ENCODE peak calls at places on chromosomes 13 and 19, in six cellular contexts. J, O, I, D, X and V are unnamed samples.
A peak's percentile ranks its signal among the peaks of the same experiment; 100 is the strongest.

GRCh38 chr19:11339254-11340098 is at the start of gene RAB3D:
- DNase-seq in O (peak; percentile 92), J (peak; percentile 61), D (peak; percentile 95), X (peak; percentile 85), I (peak; percentile 84), V (peak; percentile 62)

GRCh38 chr13:79988573-79988972 is 352.4 kb downstream of the SPRY2 start:
- DNase-seq in I (no peak), O (no peak), X (no peak), D (no peak), J (no peak), V (no peak)

GRCh38 chr13:45007823-45008222 is 18.5 kb downstream of the GPALPP1 start:
- DNase-seq in J (no peak), O (no peak), D (no peak), I (no peak), X (no peak), V (no peak)

GRCh38 chr19:42280761-42281174 is 11.7 kb downstream of the CIC start:
- DNase-seq in O (no peak), I (no peak), D (no peak), X (no peak), J (no peak), V (no peak)

GRCh38 chr19:3625996-3626472 is 556 bp downstream of the CACTIN start:
- DNase-seq in O (no peak), I (no peak), D (no peak), J (no peak), X (no peak), V (no peak)

GRCh38 chr19:10419200-10419645 is 1.1 kb upstream of the PDE4A start:
- DNase-seq in D (peak; percentile 62), X (no peak), J (no peak), I (no peak), O (no peak), V (peak; percentile 65)

GRCh38 chr19:54889566-54889965 is 15.5 kb downstream of the FCAR start:
- DNase-seq in D (no peak), J (no peak), O (no peak), X (no peak), I (no peak), V (no peak)

GRCh38 chr13:31518666-31519065 is 220.7 kb upstream of the RXFP2 start:
- DNase-seq in D (no peak), J (no peak), I (no peak), X (no peak), O (no peak), V (no peak)

GRCh38 chr13:109100705-109101104 is 471.3 kb downstream of the MYO16 start:
- DNase-seq in X (no peak), J (no peak), I (no peak), O (no peak), D (no peak), V (no peak)

GRCh38 chr19:35528218-35529038 is at the start of gene SBSN:
- DNase-seq in J (no peak), I (no peak), X (no peak), O (no peak), D (no peak), V (no peak)

GRCh38 chr19:46289724-46290619 is 6.9 kb upstream of the HIF3A start:
- DNase-seq in D (no peak), O (no peak), X (no peak), I (no peak), J (no peak), V (no peak)

GRCh38 chr13:41905600-41906254 is 55.2 kb downstream of the VWA8 start:
- DNase-seq in O (no peak), X (no peak), J (no peak), I (peak; percentile 9), D (no peak), V (no peak)

GRCh38 chr19:8601796-8602195 is 8.7 kb downstream of the ADAMTS10 start:
- DNase-seq in J (no peak), X (no peak), D (no peak), I (no peak), O (no peak), V (no peak)

GRCh38 chr13:112634102-112634501 is 46.1 kb upstream of the TUBGCP3 start:
- DNase-seq in D (no peak), X (no peak), J (no peak), O (no peak), I (no peak), V (no peak)

GRCh38 chr13:32838985-32839384 is 177.2 kb upstream of the KL start:
- DNase-seq in I (peak; percentile 14), X (no peak), O (peak; percentile 40), D (no peak), J (no peak), V (no peak)

GRCh38 chr13:57787058-57787791 is 155.7 kb downstream of the PCDH17 start:
- DNase-seq in X (no peak), D (peak; percentile 46), I (no peak), J (no peak), O (no peak), V (no peak)

GRCh38 chr13:22403144-22403543 is 732.3 kb downstream of the FGF9 start:
- DNase-seq in D (no peak), O (no peak), I (no peak), X (no peak), J (no peak), V (no peak)

GRCh38 chr13:27728271-27728670 is 64.0 kb upstream of the GSX1 start:
- DNase-seq in I (no peak), O (no peak), J (no peak), X (no peak), D (peak; percentile 64), V (no peak)

GRCh38 chr13:99980201-99981114 is 1.1 kb upstream of the ZIC2 start:
- DNase-seq in D (peak; percentile 93), J (peak; percentile 45), X (peak; percentile 45), I (peak; percentile 64), O (no peak), V (no peak)

GRCh38 chr13:30448441-30448840 is 17.3 kb downstream of the HMGB1 start:
- DNase-seq in J (no peak), O (no peak), D (no peak), I (no peak), X (no peak), V (no peak)

GRCh38 chr19:18308948-18309325 is 13.9 kb downstream of the LSM4 start:
- DNase-seq in D (no peak), O (no peak), J (no peak), I (no peak), X (no peak), V (no peak)

GRCh38 chr13:74867460-74867859 is 614.5 kb downstream of the TBC1D4 start:
- DNase-seq in I (no peak), X (no peak), D (no peak), O (no peak), J (no peak), V (no peak)

GRCh38 chr19:44775676-44776240 is 1.9 kb upstream of the CBLC start:
- DNase-seq in D (no peak), J (no peak), I (no peak), O (no peak), X (no peak), V (no peak)

GRCh38 chr13:42007844-42008243 is 40.6 kb upstream of the DGKH start:
- DNase-seq in X (no peak), J (no peak), O (no peak), D (no peak), I (no peak), V (no peak)

GRCh38 chr13:84400711-84401110 is 518.4 kb upstream of the SLITRK1 start:
- DNase-seq in D (no peak), O (no peak), I (no peak), J (no peak), X (no peak), V (no peak)

GRCh38 chr19:13689050-13689449 is 75.3 kb upstream of the MRI1 start:
- DNase-seq in J (no peak), D (peak; percentile 54), X (no peak), I (peak; percentile 11), O (no peak), V (no peak)

GRCh38 chr19:10625762-10626138 is 397 bp downstream of the SLC44A2 start:
- DNase-seq in J (no peak), O (no peak), X (no peak), I (no peak), D (no peak), V (no peak)

GRCh38 chr19:31262673-31263308 is 86.4 kb downstream of the TSHZ3 start:
- DNase-seq in D (peak; percentile 29), X (no peak), J (no peak), O (no peak), I (no peak), V (no peak)

GRCh38 chr19:7658219-7658686 is 10.6 kb upstream of the RETN start:
- DNase-seq in O (peak; percentile 94), J (peak; percentile 44), I (peak; percentile 80), X (no peak), D (no peak), V (no peak)

GRCh38 chr13:97109256-97109655 is 112.9 kb upstream of the MBNL2 start:
- DNase-seq in J (no peak), D (no peak), I (no peak), O (no peak), X (no peak), V (no peak)

GRCh38 chr19:40298026-40298425 is 12.9 kb upstream of the AKT2 start:
- DNase-seq in I (no peak), J (no peak), O (no peak), X (no peak), D (no peak), V (no peak)

GRCh38 chr19:52786078-52786463 is 520 bp downstream of the ZNF600 start:
- DNase-seq in X (peak; percentile 12), O (no peak), D (peak; percentile 52), J (no peak), I (no peak), V (no peak)

GRCh38 chr19:57803594-57804325 is 11.0 kb downstream of the ZNF552 start:
- DNase-seq in J (no peak), O (no peak), I (peak; percentile 20), X (peak; percentile 34), D (peak; percentile 86), V (no peak)

GRCh38 chr19:42313096-42313839 is at the start of gene TMEM145:
- DNase-seq in D (peak; percentile 76), O (no peak), I (peak; percentile 64), X (peak; percentile 45), J (no peak), V (no peak)

GRCh38 chr19:53906211-53907192 is 2.6 kb upstream of the CACNG7 start:
- DNase-seq in X (peak; percentile 43), J (peak; percentile 62), I (peak; percentile 77), O (peak; percentile 91), D (peak; percentile 82), V (peak; percentile 65)